ENCODE peak calls at places on chromosomes 12 and 14, in eight cellular contexts. One of them, this sample, is unnamed.

GRCh38 chr14:31159682-31160296 is 47.8 kb downstream of the HECTD1 start:
- DNase-seq in PC-3: peak; percentile 82
- DNase-seq in GM23338: no peak
- DNase-seq in MM.1S: no peak
- DNase-seq in HCT116: peak; percentile 42
- DNase-seq in neural progenitor cell: no peak
- DNase-seq in hepatocyte: peak; percentile 21
- DNase-seq in SK-N-SH: no peak
- DNase-seq in this sample: no peak

GRCh38 chr14:61335876-61336275 is 14.5 kb downstream of the PRKCH start:
- DNase-seq in SK-N-SH: no peak
- DNase-seq in HCT116: no peak
- DNase-seq in hepatocyte: no peak
- DNase-seq in PC-3: no peak
- DNase-seq in neural progenitor cell: no peak
- DNase-seq in MM.1S: no peak
- DNase-seq in GM23338: no peak
- DNase-seq in this sample: no peak

GRCh38 chr12:98446060-98446459 is 69.3 kb upstream of the TMPO start:
- DNase-seq in PC-3: no peak
- DNase-seq in hepatocyte: no peak
- DNase-seq in HCT116: no peak
- DNase-seq in MM.1S: no peak
- DNase-seq in GM23338: no peak
- DNase-seq in SK-N-SH: no peak
- DNase-seq in neural progenitor cell: no peak
- DNase-seq in this sample: no peak

GRCh38 chr14:67618617-67619063 is 1.1 kb upstream of the ARG2 start:
- DNase-seq in HCT116: no peak
- DNase-seq in hepatocyte: peak; percentile 88
- DNase-seq in MM.1S: peak; percentile 56
- DNase-seq in SK-N-SH: peak; percentile 67
- DNase-seq in PC-3: peak; percentile 80
- DNase-seq in neural progenitor cell: peak; percentile 62
- DNase-seq in GM23338: peak; percentile 89
- DNase-seq in this sample: peak; percentile 72

GRCh38 chr12:93783827-93784226 is 106.7 kb downstream of the CRADD start:
- DNase-seq in neural progenitor cell: no peak
- DNase-seq in PC-3: no peak
- DNase-seq in MM.1S: no peak
- DNase-seq in HCT116: no peak
- DNase-seq in hepatocyte: no peak
- DNase-seq in GM23338: no peak
- DNase-seq in SK-N-SH: peak; percentile 39
- DNase-seq in this sample: no peak

GRCh38 chr12:65756956-65757511 is 67.2 kb upstream of the HMGA2 start:
- DNase-seq in GM23338: no peak
- DNase-seq in SK-N-SH: no peak
- DNase-seq in HCT116: no peak
- DNase-seq in PC-3: peak; percentile 84
- DNase-seq in hepatocyte: peak; percentile 20
- DNase-seq in MM.1S: no peak
- DNase-seq in neural progenitor cell: no peak
- DNase-seq in this sample: no peak

GRCh38 chr12:1474567-1475153 is 119.7 kb downstream of the FBXL14 start:
- DNase-seq in hepatocyte: peak; percentile 25
- DNase-seq in GM23338: peak; percentile 64
- DNase-seq in PC-3: peak; percentile 67
- DNase-seq in neural progenitor cell: peak; percentile 71
- DNase-seq in HCT116: peak; percentile 43
- DNase-seq in SK-N-SH: peak; percentile 31
- DNase-seq in MM.1S: no peak
- DNase-seq in this sample: no peak

GRCh38 chr12:93938921-93939320 is 209.5 kb upstream of the PLXNC1 start:
- DNase-seq in MM.1S: no peak
- DNase-seq in PC-3: no peak
- DNase-seq in HCT116: no peak
- DNase-seq in SK-N-SH: no peak
- DNase-seq in GM23338: no peak
- DNase-seq in neural progenitor cell: no peak
- DNase-seq in hepatocyte: no peak
- DNase-seq in this sample: no peak

GRCh38 chr12:26833692-26834168 is 736 bp upstream of the ITPR2 start:
- DNase-seq in hepatocyte: peak; percentile 68
- DNase-seq in SK-N-SH: peak; percentile 50
- DNase-seq in MM.1S: peak; percentile 90
- DNase-seq in HCT116: no peak
- DNase-seq in neural progenitor cell: peak; percentile 81
- DNase-seq in PC-3: peak; percentile 34
- DNase-seq in GM23338: peak; percentile 88
- DNase-seq in this sample: peak; percentile 85

GRCh38 chr14:42323426-42323825 is 716.8 kb downstream of the LRFN5 start:
- DNase-seq in GM23338: no peak
- DNase-seq in hepatocyte: no peak
- DNase-seq in HCT116: no peak
- DNase-seq in MM.1S: no peak
- DNase-seq in PC-3: no peak
- DNase-seq in SK-N-SH: no peak
- DNase-seq in neural progenitor cell: no peak
- DNase-seq in this sample: no peak

GRCh38 chr12:82687020-82687951 is 580 bp downstream of the TMTC2 start:
- DNase-seq in SK-N-SH: no peak
- DNase-seq in HCT116: peak; percentile 35
- DNase-seq in MM.1S: peak; percentile 85
- DNase-seq in PC-3: peak; percentile 56
- DNase-seq in hepatocyte: peak; percentile 67
- DNase-seq in neural progenitor cell: peak; percentile 72
- DNase-seq in GM23338: peak; percentile 81
- DNase-seq in this sample: peak; percentile 73

GRCh38 chr12:131229426-131230339 is 276.0 kb downstream of the ADGRD1 start:
- DNase-seq in hepatocyte: peak; percentile 44
- DNase-seq in neural progenitor cell: peak; percentile 56
- DNase-seq in HCT116: no peak
- DNase-seq in GM23338: peak; percentile 74
- DNase-seq in PC-3: no peak
- DNase-seq in MM.1S: no peak
- DNase-seq in SK-N-SH: peak; percentile 92
- DNase-seq in this sample: no peak

GRCh38 chr12:104910196-104910840 is 47.8 kb downstream of the SLC41A2 start:
- DNase-seq in HCT116: no peak
- DNase-seq in hepatocyte: no peak
- DNase-seq in SK-N-SH: no peak
- DNase-seq in GM23338: no peak
- DNase-seq in PC-3: peak; percentile 62
- DNase-seq in neural progenitor cell: no peak
- DNase-seq in MM.1S: no peak
- DNase-seq in this sample: no peak

GRCh38 chr12:93741741-93742085 is 64.5 kb downstream of the CRADD start:
- DNase-seq in GM23338: peak; percentile 97
- DNase-seq in MM.1S: no peak
- DNase-seq in HCT116: no peak
- DNase-seq in SK-N-SH: peak; percentile 51
- DNase-seq in hepatocyte: peak; percentile 32
- DNase-seq in PC-3: peak; percentile 45
- DNase-seq in neural progenitor cell: peak; percentile 73
- DNase-seq in this sample: no peak

GRCh38 chr12:13173537-13173936 is 23.0 kb upstream of the EMP1 start:
- DNase-seq in SK-N-SH: no peak
- DNase-seq in HCT116: peak; percentile 72
- DNase-seq in GM23338: no peak
- DNase-seq in PC-3: peak; percentile 75
- DNase-seq in neural progenitor cell: peak; percentile 50
- DNase-seq in hepatocyte: peak; percentile 80
- DNase-seq in MM.1S: peak; percentile 67
- DNase-seq in this sample: no peak

GRCh38 chr14:34620115-34620514 is 9.8 kb downstream of the SNX6 start:
- DNase-seq in PC-3: no peak
- DNase-seq in MM.1S: no peak
- DNase-seq in HCT116: no peak
- DNase-seq in neural progenitor cell: no peak
- DNase-seq in hepatocyte: no peak
- DNase-seq in SK-N-SH: no peak
- DNase-seq in GM23338: no peak
- DNase-seq in this sample: no peak

GRCh38 chr12:104779134-104779533 is 179.0 kb downstream of the SLC41A2 start:
- DNase-seq in hepatocyte: no peak
- DNase-seq in GM23338: no peak
- DNase-seq in PC-3: no peak
- DNase-seq in neural progenitor cell: no peak
- DNase-seq in MM.1S: no peak
- DNase-seq in HCT116: no peak
- DNase-seq in SK-N-SH: no peak
- DNase-seq in this sample: no peak

DNA sequence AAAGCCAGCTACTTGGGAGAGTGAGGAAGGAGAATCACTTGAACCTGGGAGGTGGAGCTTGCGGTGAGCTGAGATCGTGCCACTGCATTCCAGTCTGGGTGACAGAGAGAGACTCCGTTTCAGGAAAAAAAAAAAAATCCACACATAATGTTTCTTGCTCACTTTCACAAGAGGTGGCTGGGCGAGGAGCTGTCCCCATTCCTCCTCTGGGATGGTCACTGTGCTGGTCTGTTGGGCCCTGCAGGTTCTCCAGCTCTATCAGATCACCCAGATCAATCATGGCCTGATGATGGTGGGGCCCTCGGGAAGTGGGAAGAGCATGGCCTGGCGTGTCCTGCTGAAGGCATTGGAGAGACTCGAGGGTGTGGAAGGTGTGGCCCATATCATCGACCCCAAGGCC is 47.3 kb downstream of the DYNC1H1 start:
- DNase-seq in MM.1S: no peak
- DNase-seq in hepatocyte: no peak
- DNase-seq in GM23338: no peak
- DNase-seq in SK-N-SH: no peak
- DNase-seq in HCT116: no peak
- DNase-seq in neural progenitor cell: no peak
- DNase-seq in PC-3: no peak
- DNase-seq in this sample: no peak
- TF ChIP-seq EZH2phosphoT487 in MM.1S: no peak
- TF ChIP-seq EZH2phosphoT487 in hepatocyte: no peak
- TF ChIP-seq EZH2phosphoT487 in GM23338: no peak
- TF ChIP-seq EZH2phosphoT487 in SK-N-SH: no peak
- TF ChIP-seq EZH2phosphoT487 in HCT116: no peak
- TF ChIP-seq EZH2phosphoT487 in neural progenitor cell: no peak
- TF ChIP-seq EZH2phosphoT487 in PC-3: no peak
- TF ChIP-seq EZH2phosphoT487 in this sample: no peak

DNA sequence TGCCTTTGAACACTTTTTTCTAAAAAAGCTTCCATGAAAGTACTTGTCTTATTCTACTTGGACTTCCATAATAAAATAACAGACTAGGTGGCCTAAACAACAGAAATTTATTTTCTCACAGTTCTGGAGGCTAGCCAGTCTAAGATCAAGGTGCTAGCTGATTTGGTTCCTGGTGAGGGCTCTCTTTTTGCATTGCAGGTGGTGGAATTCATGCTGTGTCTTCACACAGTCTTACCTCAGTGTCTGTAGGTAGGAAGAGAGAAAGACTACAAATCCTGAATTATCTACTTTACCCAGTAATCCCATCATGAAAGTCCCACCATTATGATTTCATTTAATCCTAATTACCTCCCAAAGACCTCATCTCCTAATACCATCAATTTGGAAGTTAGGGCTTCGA is 356.0 kb downstream of the NAV3 start:
- DNase-seq in neural progenitor cell: no peak
- DNase-seq in GM23338: no peak
- DNase-seq in MM.1S: no peak
- DNase-seq in HCT116: no peak
- DNase-seq in SK-N-SH: no peak
- DNase-seq in hepatocyte: no peak
- DNase-seq in PC-3: no peak
- DNase-seq in this sample: no peak
- TF ChIP-seq CTCF in neural progenitor cell: no peak
- TF ChIP-seq CTCF in GM23338: no peak
- TF ChIP-seq CTCF in MM.1S: no peak
- TF ChIP-seq CTCF in HCT116: no peak
- TF ChIP-seq CTCF in SK-N-SH: no peak
- TF ChIP-seq CTCF in hepatocyte: no peak
- TF ChIP-seq CTCF in PC-3: no peak
- TF ChIP-seq CTCF in this sample: no peak

DNA sequence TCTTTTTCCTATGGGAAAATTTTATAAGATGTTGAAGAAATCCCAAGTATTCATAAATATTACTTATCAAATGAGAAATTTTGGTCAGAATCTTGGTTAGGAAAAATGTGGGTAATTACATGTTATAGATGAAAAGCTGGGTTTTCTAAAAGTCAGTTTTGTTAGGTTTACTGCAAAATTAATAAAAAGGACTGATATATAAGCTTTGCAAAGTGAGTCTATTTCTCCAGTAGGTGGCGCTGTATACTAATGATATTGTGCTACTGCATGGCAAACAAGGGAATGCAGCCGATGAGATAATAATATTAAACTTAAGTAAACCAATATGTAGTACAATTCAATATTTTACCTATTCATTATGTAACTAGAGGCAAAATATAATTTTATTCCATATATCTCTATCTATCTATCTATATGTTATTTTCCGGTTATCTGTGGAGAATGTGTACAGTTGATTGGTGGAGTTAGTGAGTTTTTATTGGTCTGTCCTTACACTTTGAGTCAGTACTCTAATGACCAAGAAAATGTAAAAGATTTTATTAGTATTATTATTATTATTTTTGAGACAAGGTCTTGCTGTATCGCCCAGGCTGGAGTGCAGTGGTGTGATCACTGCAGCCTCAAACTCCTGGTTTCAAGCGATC is 32.9 kb downstream of the MIPOL1 start:
- DNase-seq in SK-N-SH: peak; percentile 11
- DNase-seq in hepatocyte: peak; percentile 89
- DNase-seq in HCT116: peak; percentile 48
- DNase-seq in neural progenitor cell: peak; percentile 84
- DNase-seq in MM.1S: peak; percentile 67
- DNase-seq in GM23338: peak; percentile 90
- DNase-seq in PC-3: peak; percentile 89
- DNase-seq in this sample: peak; percentile 75
- TF ChIP-seq EZH2phosphoT487 in SK-N-SH: no peak
- TF ChIP-seq EZH2phosphoT487 in hepatocyte: no peak
- TF ChIP-seq EZH2phosphoT487 in HCT116: no peak
- TF ChIP-seq EZH2phosphoT487 in neural progenitor cell: no peak
- TF ChIP-seq EZH2phosphoT487 in MM.1S: no peak
- TF ChIP-seq EZH2phosphoT487 in GM23338: no peak
- TF ChIP-seq EZH2phosphoT487 in PC-3: no peak
- TF ChIP-seq EZH2phosphoT487 in this sample: no peak

DNA sequence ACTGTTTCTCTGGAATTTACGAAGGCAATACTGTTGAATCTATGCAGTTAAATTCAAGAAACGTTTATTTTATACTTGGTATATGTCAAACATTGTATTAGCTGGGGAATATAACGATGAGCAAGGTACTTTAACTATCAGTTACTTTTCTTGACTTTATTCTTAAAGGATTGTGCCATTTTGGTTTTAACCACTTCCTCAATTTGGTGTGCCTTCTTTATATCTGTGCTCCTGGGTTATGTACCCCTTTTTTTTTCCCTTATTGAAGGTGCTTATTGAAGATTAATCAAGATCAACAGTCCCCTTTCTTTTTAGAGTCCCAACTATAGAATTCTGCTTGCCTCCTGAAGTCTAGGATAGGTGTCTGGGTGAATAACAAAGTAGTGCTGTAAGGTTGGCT is 5.8 kb downstream of the RAB21 start:
- DNase-seq in HCT116: no peak
- DNase-seq in hepatocyte: no peak
- DNase-seq in neural progenitor cell: no peak
- DNase-seq in GM23338: no peak
- DNase-seq in SK-N-SH: no peak
- DNase-seq in PC-3: no peak
- DNase-seq in MM.1S: no peak
- DNase-seq in this sample: no peak
- TF ChIP-seq CTCF in HCT116: no peak
- TF ChIP-seq CTCF in hepatocyte: no peak
- TF ChIP-seq CTCF in neural progenitor cell: no peak
- TF ChIP-seq CTCF in GM23338: no peak
- TF ChIP-seq CTCF in SK-N-SH: no peak
- TF ChIP-seq CTCF in PC-3: no peak
- TF ChIP-seq CTCF in MM.1S: no peak
- TF ChIP-seq CTCF in this sample: no peak

This sample was measured in OCI-LY7.